ENCODE peak calls at places on chromosome 18, in five cellular contexts. K is stomach; W is GM23338; X is mammary epithelial cell; Y is activated CD8-positive, alpha-beta memory T cell treated with anti-CD3 and anti-CD28 coated beads, Interleukin-2, amount 10 ng/mL, durations not matched to agents 7 days and 5 days. L is an unnamed sample.
A peak's percentile ranks its signal among the peaks of the same experiment; 100 is the strongest.

GRCh38 chr18:74299746-74300145 is 8.0 kb upstream of the CYB5A start:
- DNase-seq in Y (no peak), W (no peak), X (peak; percentile 58), K (no peak), L (no peak)

GRCh38 chr18:24601624-24602023 is 141.2 kb downstream of the HRH4 start:
- DNase-seq in W (peak; percentile 26), K (no peak), X (peak; percentile 40), Y (no peak), L (no peak)

GRCh38 chr18:48661421-48661820 is 122.6 kb downstream of the CTIF start:
- DNase-seq in Y (no peak), W (no peak), X (no peak), K (no peak), L (no peak)

GRCh38 chr18:23970161-23971153 is 44.1 kb upstream of the TTC39C start:
- DNase-seq in Y (peak; percentile 56), K (no peak), X (no peak), W (no peak), L (no peak)

GRCh38 chr18:49019446-49020045 is 68.8 kb upstream of the SMAD7 start:
- DNase-seq in W (no peak), K (peak; percentile 20), X (no peak), Y (peak; percentile 33), L (no peak)

GRCh38 chr18:10215444-10215843 is 239.0 kb upstream of the APCDD1 start:
- DNase-seq in W (no peak), Y (no peak), K (no peak), X (no peak), L (no peak)

GRCh38 chr18:55247032-55247431 is 287.8 kb upstream of the CCDC68 start:
- DNase-seq in Y (no peak), X (no peak), K (no peak), W (no peak), L (no peak)

GRCh38 chr18:46497129-46497528 is 159.9 kb downstream of the LOXHD1 start:
- DNase-seq in K (no peak), Y (peak; percentile 59), W (peak; percentile 78), X (peak; percentile 26), L (no peak)

GRCh38 chr18:77132369-77133050 is at the start of gene MBP:
- DNase-seq in K (peak; percentile 93), X (peak; percentile 71), W (peak; percentile 93), Y (peak; percentile 80), L (no peak)

GRCh38 chr18:44781890-44782289 is 101.2 kb downstream of the SETBP1 start:
- DNase-seq in Y (no peak), X (peak; percentile 21), W (no peak), K (no peak), L (peak; percentile 47)

GRCh38 chr18:49168970-49169619 is 218.3 kb upstream of the SMAD7 start:
- DNase-seq in K (peak; percentile 47), W (peak; percentile 8), Y (peak; percentile 73), X (no peak), L (no peak)

GRCh38 chr18:61333746-61334490 is 688 bp downstream of the CDH20 start:
- DNase-seq in X (peak; percentile 5), K (no peak), W (peak; percentile 65), Y (no peak), L (no peak)

GRCh38 chr18:50313031-50313607 is 25.6 kb upstream of the CXXC1 start:
- DNase-seq in Y (no peak), K (no peak), X (no peak), W (no peak), L (no peak)

GRCh38 chr18:44133483-44133882 is 547.2 kb upstream of the SETBP1 start:
- DNase-seq in W (no peak), K (no peak), Y (no peak), X (no peak), L (no peak)

GRCh38 chr18:58669731-58670379 is 1.4 kb upstream of the MALT1 start:
- DNase-seq in Y (no peak), K (no peak), X (peak; percentile 90), W (no peak), L (no peak)

GRCh38 chr18:56321470-56321869 is 316.9 kb downstream of the TXNL1 start:
- DNase-seq in Y (no peak), K (no peak), W (no peak), X (no peak), L (no peak)

GRCh38 chr18:11042247-11042646 is 107.1 kb downstream of the PIEZO2 start:
- DNase-seq in K (no peak), X (no peak), W (no peak), Y (no peak), L (no peak)

GRCh38 chr18:37253424-37254255 is 312.0 kb downstream of the CELF4 start:
- DNase-seq in X (no peak), Y (no peak), K (peak; percentile 63), W (peak; percentile 85), L (no peak)

GRCh38 chr18:45166341-45167108 is 448.8 kb upstream of the SLC14A2 start:
- DNase-seq in K (no peak), W (no peak), Y (no peak), X (peak; percentile 97), L (peak; percentile 86)

GRCh38 chr18:5066380-5066977 is 130.6 kb downstream of the AKAIN1 start:
- DNase-seq in Y (no peak), K (no peak), X (no peak), W (peak; percentile 80), L (no peak)

GRCh38 chr18:48904086-48904485 is 46.7 kb downstream of the SMAD7 start:
- DNase-seq in K (no peak), X (no peak), Y (no peak), W (no peak), L (no peak)

GRCh38 chr18:30787410-30787809 is 255.1 kb downstream of the DSC3 start:
- DNase-seq in Y (no peak), K (no peak), W (peak; percentile 21), X (no peak), L (no peak)

GRCh38 chr18:75247601-75248421 is 37.2 kb downstream of the TSHZ1 start:
- DNase-seq in W (no peak), X (peak; percentile 54), Y (no peak), K (no peak), L (no peak)

GRCh38 chr18:51165296-51165695 is 32.2 kb downstream of the MEX3C start:
- DNase-seq in X (no peak), Y (no peak), W (no peak), K (no peak), L (no peak)

GRCh38 chr18:53698907-53699306 is 525.6 kb downstream of the MBD2 start:
- DNase-seq in Y (no peak), K (peak; percentile 52), W (peak; percentile 55), X (peak; percentile 17), L (peak; percentile 5)

GRCh38 chr18:8871484-8871883 is 166.1 kb downstream of the MTCL1 start:
- DNase-seq in X (peak; percentile 82), Y (no peak), K (no peak), W (no peak), L (no peak)

GRCh38 chr18:34704823-34705222 is 5.3 kb upstream of the DTNA start:
- DNase-seq in K (no peak), X (no peak), W (no peak), Y (no peak), L (no peak)

GRCh38 chr18:54580202-54580729 is 10.8 kb upstream of the DYNAP start:
- DNase-seq in Y (no peak), K (no peak), X (no peak), W (no peak), L (no peak)

GRCh38 chr18:32276896-32277295 is 87.1 kb downstream of the MEP1B start:
- DNase-seq in K (no peak), W (no peak), Y (no peak), X (no peak), L (no peak)

GRCh38 chr18:50338122-50338521 is 36.7 kb upstream of the SKA1 start:
- DNase-seq in Y (no peak), K (no peak), W (no peak), X (no peak), L (no peak)

GRCh38 chr18:27844416-27844792 is 332.5 kb downstream of the CDH2 start:
- DNase-seq in Y (no peak), K (no peak), W (no peak), X (peak; percentile 45), L (no peak)

GRCh38 chr18:57242285-57242684 is 95.4 kb downstream of the BOD1L2 start:
- DNase-seq in K (no peak), Y (no peak), X (no peak), W (no peak), L (no peak)

GRCh38 chr18:31929273-31929672 is 13.7 kb downstream of the TRAPPC8 start:
- DNase-seq in X (no peak), W (no peak), Y (no peak), K (no peak), L (no peak)

GRCh38 chr18:9454061-9454703 is 21.1 kb upstream of the RALBP1 start:
- DNase-seq in K (no peak), X (peak; percentile 59), Y (no peak), W (no peak), L (no peak)

GRCh38 chr18:12373032-12373770 is 3.8 kb downstream of the AFG3L2 start:
- DNase-seq in W (no peak), Y (no peak), X (no peak), K (peak; percentile 28), L (no peak)

GRCh38 chr18:69528439-69528838 is 127.8 kb downstream of the DOK6 start:
- DNase-seq in K (no peak), W (no peak), X (peak; percentile 4), Y (no peak), L (no peak)